ENCODE peak calls at places on chromosomes 5 and 9, in ten cellular contexts. S, G, E, T, R, N, Q, Y, C and J are unnamed samples.

GRCh38 chr5:139523635-139524445 is 37.3 kb upstream of the UBE2D2 start:
- DNase-seq in Q (no peak), T (no peak), C (no peak), Y (peak; percentile 11), S (no peak), N (peak; percentile 46), R (no peak), G (peak; percentile 66), E (no peak), J (no peak)

GRCh38 chr5:134526483-134527155 is 1.1 kb downstream of the JADE2 start:
- DNase-seq in E (no peak), S (no peak), N (peak; percentile 79), Y (no peak), G (peak; percentile 87), C (peak; percentile 63), T (peak; percentile 93), Q (peak; percentile 82), R (peak; percentile 55), J (no peak)

GRCh38 chr5:154755361-154756202 is at the start of gene LARP1:
- DNase-seq in E (no peak), Q (peak; percentile 46), T (peak; percentile 85), G (peak; percentile 40), S (no peak), N (peak; percentile 70), C (no peak), Y (peak; percentile 29), R (peak; percentile 75), J (no peak)

GRCh38 chr9:6845128-6845826 is 87.5 kb downstream of the KDM4C start:
- DNase-seq in R (no peak), Q (no peak), C (no peak), E (no peak), T (no peak), S (no peak), Y (no peak), G (no peak), N (no peak), J (no peak)

GRCh38 chr9:134564431-134565170 is 77.0 kb upstream of the COL5A1 start:
- DNase-seq in G (peak; percentile 11), R (no peak), E (peak; percentile 62), C (no peak), S (peak; percentile 80), T (peak; percentile 10), Y (peak; percentile 52), N (no peak), Q (no peak), J (no peak)

GRCh38 chr5:72523960-72524582 is 16.9 kb upstream of the ZNF366 start:
- DNase-seq in C (peak; percentile 9), N (peak; percentile 64), T (no peak), E (peak; percentile 52), G (no peak), R (no peak), Y (peak; percentile 94), S (peak; percentile 94), Q (no peak), J (peak; percentile 62)

GRCh38 chr5:125402787-125403186 is 656.3 kb upstream of the ZNF608 start:
- DNase-seq in Q (no peak), N (no peak), Y (no peak), G (no peak), S (no peak), C (no peak), R (no peak), E (no peak), T (no peak), J (no peak)

GRCh38 chr9:93509084-93509483 is 55.7 kb upstream of the FAM120AOS start:
- DNase-seq in Q (no peak), G (no peak), Y (no peak), N (no peak), T (peak; percentile 43), R (no peak), E (no peak), C (no peak), S (no peak), J (no peak)

GRCh38 chr9:110997847-110998246 is 40.4 kb downstream of the LPAR1 start:
- DNase-seq in E (no peak), G (no peak), Y (no peak), C (no peak), Q (no peak), N (no peak), R (no peak), T (no peak), S (peak; percentile 68), J (no peak)

GRCh38 chr5:77843570-77844407 is 67.7 kb upstream of the TBCA start:
- DNase-seq in T (no peak), C (no peak), N (peak; percentile 68), Q (no peak), S (no peak), E (no peak), G (no peak), Y (no peak), R (no peak), J (no peak)

GRCh38 chr5:126525630-126526245 is 69.3 kb downstream of the ALDH7A1 start:
- DNase-seq in T (no peak), Y (peak; percentile 68), G (peak; percentile 89), R (no peak), N (peak; percentile 13), E (no peak), Q (peak; percentile 76), C (no peak), S (peak; percentile 61), J (no peak)

DNA sequence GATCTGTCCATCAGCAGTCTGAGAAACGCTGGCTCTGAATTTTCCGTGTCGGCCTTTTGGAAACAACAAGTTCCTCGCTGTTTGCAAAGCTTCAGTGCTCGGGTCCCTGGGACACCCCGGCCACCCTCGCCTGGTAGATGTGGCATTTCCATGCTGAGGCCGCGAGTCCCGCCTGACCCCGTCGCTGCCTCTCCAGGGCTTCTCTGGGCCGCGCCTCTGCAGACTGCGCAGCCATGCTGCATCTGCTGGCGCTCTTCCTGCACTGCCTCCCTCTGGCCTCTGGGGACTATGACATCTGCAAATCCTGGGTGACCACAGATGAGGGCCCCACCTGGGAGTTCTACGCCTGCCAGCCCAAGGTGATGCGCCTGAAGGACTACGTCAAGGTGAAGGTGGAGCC is 4.7 kb downstream of the NTNG2 start:
- DNase-seq in G (no peak), N (peak; percentile 74), R (no peak), Y (peak; percentile 11), T (no peak), Q (no peak), E (no peak), S (no peak), C (no peak), J (no peak)
- TF ChIP-seq CTCF in G (no peak), N (peak; percentile 65), R (no peak), Y (no peak), T (no peak), Q (no peak), E (peak; percentile 27), S (no peak), C (no peak), J (peak; percentile 52)

GRCh38 chr5:130651440-130651839 is 513.6 kb downstream of the HINT1 start:
- DNase-seq in Q (no peak), C (no peak), Y (no peak), N (peak; percentile 5), R (no peak), T (no peak), S (no peak), G (no peak), E (no peak), J (no peak)

DNA sequence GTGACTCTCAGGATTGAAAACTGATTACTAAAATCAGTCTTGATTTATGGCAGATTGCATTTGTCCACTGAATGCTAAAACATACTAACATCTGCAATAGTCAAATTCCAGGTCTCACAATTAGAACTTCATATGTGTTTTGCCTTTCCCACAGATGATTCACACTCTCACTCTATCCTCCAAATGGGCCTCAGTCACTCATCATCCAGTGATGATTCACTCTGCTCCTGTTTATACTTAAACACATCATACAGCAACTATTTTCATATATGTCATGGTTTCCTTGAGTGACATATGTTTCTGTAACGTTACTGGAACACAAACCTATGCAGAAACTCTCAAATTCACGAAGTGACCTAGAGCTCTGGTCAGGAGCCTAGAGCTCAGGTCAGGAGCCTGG is 512.9 kb downstream of the HINT1 start:
- DNase-seq in Q (no peak), Y (peak; percentile 26), R (no peak), C (no peak), S (no peak), G (no peak), T (no peak), N (no peak), E (no peak), J (no peak)
- H3K4me3 ChIP-seq in Q (no peak overlapping the region), Y (no peak overlapping the region), R (no peak overlapping the region), C (no peak overlapping the region), S (no peak overlapping the region), G (no peak overlapping the region), T (no peak overlapping the region), N (no peak overlapping the region), E (no peak overlapping the region), J (no peak overlapping the region)

DNA sequence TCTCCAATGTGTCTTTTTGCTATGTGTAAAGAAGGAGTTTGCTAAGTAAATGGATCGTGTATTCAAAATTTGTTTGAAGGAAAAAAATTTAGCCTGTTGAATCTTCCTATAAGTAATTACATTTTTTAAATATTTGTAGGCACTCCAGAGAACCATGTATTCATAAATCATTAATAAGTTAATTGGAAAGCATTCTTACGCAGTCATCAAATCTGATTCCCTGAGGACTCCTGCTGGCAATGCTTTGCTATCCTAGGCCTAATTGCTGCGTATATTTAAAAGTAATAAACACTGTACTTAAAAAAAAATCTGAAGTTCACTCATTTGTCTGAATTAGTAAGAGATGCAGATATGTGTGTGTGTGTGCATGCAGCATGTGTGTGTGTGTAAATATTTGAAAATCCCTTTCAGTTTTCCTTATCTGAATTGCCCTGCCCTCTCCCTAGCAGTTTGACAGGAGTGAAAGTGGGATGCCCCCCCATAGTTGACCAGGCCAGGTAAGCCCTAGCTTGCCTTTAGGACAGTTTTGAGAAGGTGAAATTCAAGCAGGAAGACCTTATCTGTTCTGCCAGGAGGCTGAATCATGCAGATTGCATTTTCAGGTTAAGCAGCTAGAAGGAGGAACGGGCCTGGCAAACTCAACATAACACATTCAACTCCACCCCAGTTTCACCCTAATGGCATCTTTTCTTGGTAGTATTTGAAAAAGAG is 81.2 kb upstream of the DNAH5 start:
- DNase-seq in R (no peak), T (no peak), E (no peak), Q (no peak), C (no peak), Y (no peak), N (no peak), S (no peak), G (no peak), J (no peak)
- TF ChIP-seq CTCF in R (no peak), T (no peak), E (no peak), Q (no peak), C (no peak), Y (no peak), N (no peak), S (no peak), G (no peak), J (no peak)

DNA sequence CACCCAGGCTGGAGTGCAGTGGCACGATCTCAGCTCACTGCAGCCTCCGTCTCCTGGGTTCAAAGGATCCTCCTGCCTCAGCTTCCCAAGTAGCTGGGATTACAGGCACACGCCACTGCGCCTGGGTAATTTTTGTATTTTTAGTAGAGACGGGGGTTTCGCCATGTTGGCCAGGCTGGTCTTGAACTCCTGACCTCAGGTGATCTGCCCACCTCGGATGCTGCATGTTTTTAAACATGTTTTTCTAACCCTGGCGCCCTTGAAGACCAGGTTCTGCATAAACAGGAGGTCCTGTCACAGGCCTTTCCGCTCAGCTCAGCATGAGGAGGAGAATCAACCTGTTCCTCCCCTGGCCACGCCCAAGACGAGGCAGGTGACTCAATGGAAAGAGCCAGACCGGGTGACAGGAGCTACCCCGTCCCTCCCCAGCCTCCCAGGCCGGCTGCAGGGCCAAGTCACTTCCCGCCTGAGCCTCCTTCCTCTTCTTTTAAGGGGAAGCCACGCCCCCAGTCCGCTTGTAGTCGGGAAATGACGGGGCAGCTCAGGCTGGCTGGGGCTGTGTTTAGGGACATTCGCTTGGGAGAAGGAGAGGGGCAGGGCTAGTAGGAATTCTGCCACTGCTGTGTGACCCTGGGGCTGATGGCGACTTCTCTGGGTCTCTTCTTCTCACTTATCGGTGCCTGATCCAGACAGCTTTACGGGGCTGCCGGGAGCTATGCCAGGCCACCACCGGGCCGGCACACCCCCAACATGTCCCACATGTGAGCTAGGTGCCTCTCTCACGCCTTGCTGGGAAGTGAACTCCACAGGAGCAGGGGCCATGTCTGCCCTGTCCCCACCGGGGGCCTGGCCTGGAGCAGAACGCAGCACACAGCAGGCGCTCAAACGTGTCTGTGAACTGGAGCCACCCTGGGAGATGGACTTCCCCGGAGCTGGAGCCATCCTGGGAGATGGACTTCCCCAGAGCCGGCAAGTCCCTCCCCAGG is 6.1 kb downstream of the NOTCH1 start:
- DNase-seq in C (peak; percentile 98), N (no peak), Q (peak; percentile 92), G (peak; percentile 99), E (no peak), S (no peak), Y (peak; percentile 78), R (peak; percentile 86), T (peak; percentile 99), J (peak; percentile 86)
- H3K4me3 ChIP-seq in C (peak overlapping the region; percentile 8), N (no peak overlapping the region), Q (peak overlapping the region; percentile 98), G (peak overlapping the region; percentile 5), E (no peak overlapping the region), S (no peak overlapping the region), Y (no peak overlapping the region), R (peak overlapping the region; percentile 22), T (peak overlapping the region; percentile 36), J (peak overlapping the region; percentile 5)